ENCODE peak calls at places on chromosomes 4 and X, in nine cellular contexts. A is fibroblast of lung, J is upper lobe of right lung, P is aorta, E is ELR, M is omental fat pad, B is mucosa of descending colon, U is DMS 273 treated with DMSO at 0.1 percent for 48 hours, C is left kidney. Q is an unnamed sample.

GRCh38 chr4:130416228-130416627 is 1320.3 kb downstream of the C4orf33 start:
- DNase-seq in A (no peak), J (no peak), P (no peak), E (no peak), M (no peak), B (no peak), U (no peak), C (no peak), Q (no peak)

GRCh38 chrX:129748265-129748664 is 9.5 kb downstream of the XPNPEP2 start:
- DNase-seq in A (peak), J (no peak), P (no peak), E (peak), M (no peak), B (no peak), U (no peak), C (no peak), Q (no peak)

GRCh38 chr4:155582971-155583437 is 83.6 kb upstream of the GUCY1A1 start:
- DNase-seq in A (peak), J (no peak), P (no peak), E (peak), M (no peak), B (no peak), U (no peak), C (peak), Q (no peak)

GRCh38 chrX:46456125-46456922 is 88.9 kb downstream of the ZNF674 start:
- DNase-seq in A (no peak), J (no peak), P (no peak), E (no peak), M (no peak), B (no peak), U (no peak), C (peak), Q (no peak)

GRCh38 chr4:168667936-168668335 is 171.1 kb downstream of the PALLD start:
- DNase-seq in A (no peak), J (no peak), P (no peak), E (no peak), M (no peak), B (no peak), U (no peak), C (peak), Q (no peak)

GRCh38 chr4:151248519-151248918 is 28.4 kb upstream of the PRSS48 start:
- DNase-seq in A (no peak), J (no peak), P (no peak), E (no peak), M (no peak), B (no peak), U (no peak), C (no peak), Q (no peak)

GRCh38 chr4:22932326-22932725 is 239.6 kb downstream of the GBA3 start:
- DNase-seq in A (no peak), J (no peak), P (no peak), E (no peak), M (no peak), B (no peak), U (no peak), C (no peak), Q (no peak)

GRCh38 chr4:147480891-147481576 is at the start of gene EDNRA:
- DNase-seq in A (peak), J (peak), P (peak), E (peak), M (no peak), B (peak), U (no peak), C (peak), Q (peak)

GRCh38 chr4:73417342-73417741 is 13.3 kb downstream of the ALB start:
- DNase-seq in A (no peak), J (no peak), P (no peak), E (no peak), M (no peak), B (no peak), U (no peak), C (no peak), Q (no peak)

GRCh38 chr4:104490770-104491395 is 3.8 kb downstream of the CXXC4 start:
- DNase-seq in A (peak), J (peak), P (peak), E (peak), M (peak), B (peak), U (no peak), C (peak), Q (peak)

GRCh38 chrX:120559799-120560198 is 963 bp downstream of the CUL4B start:
- DNase-seq in A (peak), J (no peak), P (no peak), E (no peak), M (no peak), B (no peak), U (peak), C (no peak), Q (no peak)

GRCh38 chr4:2051086-2051485 is 8.0 kb upstream of the NAT8L start:
- DNase-seq in A (no peak), J (peak), P (no peak), E (no peak), M (no peak), B (no peak), U (no peak), C (peak), Q (no peak)

GRCh38 chr4:99091174-99091573 is 2.6 kb upstream of the ADH5 start:
- DNase-seq in A (no peak), J (no peak), P (no peak), E (no peak), M (no peak), B (no peak), U (no peak), C (no peak), Q (no peak)

GRCh38 chr4:101271516-101271915 is 75.8 kb downstream of the PPP3CA start:
- DNase-seq in A (peak), J (no peak), P (no peak), E (peak), M (no peak), B (no peak), U (no peak), C (peak), Q (peak)

GRCh38 chr4:1463927-1464540 is 57.8 kb upstream of the NKX1-1 start:
- DNase-seq in A (no peak), J (peak), P (no peak), E (no peak), M (no peak), B (no peak), U (no peak), C (no peak), Q (no peak)

GRCh38 chr4:3074846-3075651 is 568 bp downstream of the HTT start:
- DNase-seq in A (peak), J (peak), P (peak), E (peak), M (peak), B (peak), U (peak), C (peak), Q (peak)

GRCh38 chr4:1939664-1940509 is 68.7 kb downstream of the NSD2 start:
- DNase-seq in A (peak), J (no peak), P (no peak), E (peak), M (no peak), B (no peak), U (no peak), C (peak), Q (no peak)

GRCh38 chrX:8743126-8743732 is 11.3 kb upstream of the ANOS1 start:
- DNase-seq in A (no peak), J (peak), P (peak), E (peak), M (peak), B (no peak), U (no peak), C (peak), Q (peak)

GRCh38 chr4:133802741-133803140 is 398.8 kb downstream of the PABPC4L start:
- DNase-seq in A (peak), J (no peak), P (no peak), E (peak), M (no peak), B (no peak), U (no peak), C (no peak), Q (no peak)

GRCh38 chrX:118508690-118509089 is 13.1 kb downstream of the DOCK11 start:
- DNase-seq in A (no peak), J (no peak), P (no peak), E (no peak), M (no peak), B (no peak), U (no peak), C (peak), Q (no peak)

GRCh38 chrX:65677954-65678469 is 10.6 kb downstream of the MSN start:
- DNase-seq in A (peak), J (no peak), P (peak), E (peak), M (no peak), B (no peak), U (no peak), C (no peak), Q (no peak)

GRCh38 chr4:107977966-107978705 is 11.6 kb upstream of the HADH start:
- DNase-seq in A (no peak), J (no peak), P (no peak), E (no peak), M (no peak), B (no peak), U (no peak), C (no peak), Q (no peak)

GRCh38 chr4:42643685-42644084 is 13.2 kb downstream of the ATP8A1 start:
- DNase-seq in A (no peak), J (no peak), P (no peak), E (no peak), M (no peak), B (no peak), U (no peak), C (peak), Q (no peak)

GRCh38 chr4:126850286-126850685 is 782.5 kb upstream of the INTU start:
- DNase-seq in A (peak), J (no peak), P (no peak), E (peak), M (no peak), B (no peak), U (no peak), C (no peak), Q (no peak)

GRCh38 chr4:137432431-137432830 is 99.9 kb downstream of the PCDH18 start:
- DNase-seq in A (no peak), J (no peak), P (no peak), E (no peak), M (no peak), B (no peak), U (no peak), C (no peak), Q (no peak)

GRCh38 chr4:155007660-155008176 is 200.7 kb upstream of the NPY2R start:
- DNase-seq in A (no peak), J (no peak), P (no peak), E (peak), M (no peak), B (no peak), U (no peak), C (peak), Q (no peak)

GRCh38 chrX:36867143-36867542 is 141.0 kb upstream of the FAM47C start:
- DNase-seq in A (peak), J (no peak), P (no peak), E (peak), M (no peak), B (no peak), U (peak), C (peak), Q (peak)

GRCh38 chrX:41180194-41180902 is 95.1 kb downstream of the USP9X start:
- DNase-seq in A (peak), J (no peak), P (peak), E (peak), M (peak), B (no peak), U (peak), C (peak), Q (peak)

GRCh38 chr4:24321151-24321550 is 263.2 kb downstream of the DHX15 start:
- DNase-seq in A (peak), J (no peak), P (no peak), E (peak), M (no peak), B (no peak), U (no peak), C (no peak), Q (no peak)

GRCh38 chr4:176538217-176538925 is 218.6 kb downstream of the SPCS3 start:
- DNase-seq in A (peak), J (no peak), P (no peak), E (peak), M (no peak), B (no peak), U (no peak), C (no peak), Q (no peak)

GRCh38 chrX:39519213-39519544 is 578.6 kb downstream of the BCOR start:
- DNase-seq in A (peak), J (no peak), P (no peak), E (no peak), M (no peak), B (no peak), U (no peak), C (peak), Q (no peak)

Q was measured in GM23338.